ENCODE peak calls at places on chromosomes 1 and 21, in seven cellular contexts. M, O, P, B, Z, K and W are unnamed samples.

GRCh38 chr1:38207275-38207674 is 160.7 kb upstream of the POU3F1 start:
- DNase-seq in Z (no peak), P (no peak), K (no peak), B (no peak), M (no peak), O (no peak), W (no peak)

GRCh38 chr21:46455575-46456385 is 2.9 kb upstream of the DIP2A start:
- DNase-seq in P (peak), B (peak), K (no peak), Z (peak), M (no peak), O (no peak), W (peak)

GRCh38 chr1:89274431-89274857 is 1.8 kb upstream of the GBP5 start:
- DNase-seq in O (no peak), K (no peak), B (peak), P (no peak), M (no peak), Z (peak), W (peak)

GRCh38 chr1:2801535-2802291 is at the start of gene TTC34:
- DNase-seq in O (peak), Z (peak), K (no peak), M (no peak), B (no peak), P (no peak), W (no peak)

GRCh38 chr1:31063636-31064035 is 1.9 kb downstream of the PUM1 start:
- DNase-seq in K (no peak), M (no peak), B (peak), P (no peak), O (no peak), Z (peak), W (peak)

GRCh38 chr1:245153645-245154428 is 948 bp upstream of the KIF26B start:
- DNase-seq in Z (peak), K (peak), B (no peak), O (peak), P (peak), M (no peak), W (peak)

GRCh38 chr1:203046984-203047630 is 20.8 kb downstream of the PPFIA4 start:
- DNase-seq in P (no peak), Z (peak), B (peak), K (no peak), O (no peak), M (peak), W (peak)

GRCh38 chr1:15420853-15421465 is 11.3 kb downstream of the EFHD2 start:
- DNase-seq in P (no peak), O (no peak), Z (no peak), M (no peak), K (no peak), B (no peak), W (no peak)

GRCh38 chr1:94298861-94299260 is 61.5 kb upstream of the ARHGAP29 start:
- DNase-seq in M (no peak), Z (no peak), P (peak), O (no peak), B (no peak), K (no peak), W (no peak)

GRCh38 chr1:230166366-230167132 is 99.5 kb downstream of the GALNT2 start:
- DNase-seq in Z (no peak), O (no peak), P (peak), K (peak), B (no peak), M (no peak), W (no peak)

GRCh38 chr1:172167801-172168596 is 252.5 kb upstream of the C1orf105 start:
- DNase-seq in Z (peak), P (no peak), M (no peak), O (no peak), B (peak), K (no peak), W (peak)

GRCh38 chr1:1842360-1843146 is 48.3 kb downstream of the GNB1 start:
- DNase-seq in O (peak), B (no peak), K (no peak), P (no peak), Z (no peak), M (no peak), W (no peak)

GRCh38 chr1:58721247-58721820 is 21.5 kb upstream of the MYSM1 start:
- DNase-seq in K (no peak), O (no peak), M (no peak), Z (no peak), P (no peak), B (no peak), W (peak)

GRCh38 chr21:44437371-44437695 is 18.0 kb upstream of the LRRC3 start:
- DNase-seq in K (no peak), B (no peak), P (no peak), M (no peak), O (no peak), Z (no peak), W (no peak)

DNA sequence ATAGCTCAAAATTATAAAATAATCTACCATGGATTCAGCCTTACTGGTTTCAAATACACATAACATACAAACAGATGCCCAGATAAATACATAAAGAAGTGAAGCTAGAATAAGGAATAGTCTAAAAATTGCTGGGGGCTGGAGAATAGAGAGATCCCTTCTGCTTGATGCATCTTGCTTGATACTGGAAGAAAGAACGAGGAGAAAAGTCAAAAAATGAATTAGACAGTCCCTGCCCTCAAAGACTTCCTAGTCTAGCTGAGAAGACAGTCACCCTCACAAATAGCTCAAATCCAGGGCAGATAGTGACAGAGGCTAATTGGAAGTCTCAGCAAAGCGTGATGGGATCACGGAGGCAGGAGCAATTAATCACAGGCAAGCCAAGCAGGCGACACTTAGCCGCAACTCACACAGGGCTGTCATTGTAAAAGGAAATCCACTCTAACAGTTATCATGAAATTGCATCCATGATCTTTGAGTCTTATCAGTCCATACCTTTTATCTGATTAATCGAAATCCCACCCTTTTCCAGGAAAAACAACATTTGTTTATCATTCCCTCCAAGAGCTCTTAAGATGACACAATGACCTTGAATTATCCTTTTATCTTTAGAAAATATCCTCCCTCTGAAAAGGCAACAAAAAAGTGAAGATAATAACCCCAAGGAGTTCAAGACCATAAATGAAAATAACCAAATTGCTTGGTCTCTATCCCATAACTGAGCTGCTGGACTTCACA is 59.7 kb upstream of the TIAM1 start:
- DNase-seq in Z (no peak), M (no peak), K (no peak), B (no peak), P (no peak), O (no peak), W (no peak)
- H3K4me3 ChIP-seq in Z (no peak), M (no peak), K (no peak), B (no peak), P (no peak), O (no peak), W (no peak)

GRCh38 chr1:8343464-8344001 is 25.6 kb downstream of the SLC45A1 start:
- DNase-seq in P (no peak), B (peak), Z (peak), O (peak), M (peak), K (peak), W (peak)

GRCh38 chr1:8340456-8340855 is 22.5 kb downstream of the SLC45A1 start:
- DNase-seq in B (no peak), K (no peak), M (no peak), O (no peak), P (no peak), Z (no peak), W (no peak)

GRCh38 chr1:8343044-8343443 is 25.1 kb downstream of the SLC45A1 start:
- DNase-seq in Z (no peak), O (no peak), B (no peak), P (no peak), K (peak), M (no peak), W (no peak)

GRCh38 chr1:8344893-8345507 is 27.1 kb downstream of the SLC45A1 start:
- DNase-seq in B (no peak), O (no peak), K (no peak), M (no peak), Z (no peak), P (no peak), W (no peak)

GRCh38 chr1:8342325-8342724 is 24.4 kb downstream of the SLC45A1 start:
- DNase-seq in Z (no peak), O (no peak), P (no peak), M (no peak), B (peak), K (peak), W (no peak)
- TF ChIP-seq CTCF in Z (no peak), O (no peak), P (peak), M (no peak), B (no peak), K (no peak), W (no peak)

DNA sequence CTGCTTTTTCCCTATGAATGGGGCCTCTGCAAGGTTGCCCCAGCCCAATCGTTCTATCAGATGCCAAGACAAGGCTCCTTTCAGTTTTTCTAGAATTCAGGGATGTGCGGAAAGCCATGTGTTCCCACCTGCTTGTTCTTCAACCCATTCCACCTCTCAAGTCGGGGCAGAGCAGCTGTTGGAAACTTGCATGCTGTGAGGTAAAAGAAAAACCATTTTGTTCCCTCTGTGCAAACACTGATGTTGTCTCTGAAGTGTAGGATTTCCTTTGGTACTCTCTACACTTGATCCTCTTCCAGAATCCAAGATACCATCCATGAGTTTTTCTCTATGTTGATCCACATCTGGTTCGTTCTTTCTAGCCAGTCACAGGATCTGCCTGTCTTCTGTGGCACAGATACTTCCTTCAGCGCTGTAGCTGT is 7.3 kb downstream of the IER5 start:
- DNase-seq in M (no peak), Z (no peak), O (no peak), K (no peak), B (no peak), P (no peak), W (no peak)
- H3K4me3 ChIP-seq in M (no peak), Z (no peak), O (no peak), K (no peak), B (no peak), P (peak), W (no peak)

GRCh38 chr1:226476066-226476465 is 68.2 kb upstream of the PARP1 start:
- DNase-seq in B (no peak), K (no peak), O (no peak), M (no peak), P (no peak), Z (no peak), W (no peak)

GRCh38 chr1:226473325-226473724 is 65.4 kb upstream of the PARP1 start:
- DNase-seq in P (no peak), M (no peak), O (no peak), B (no peak), K (no peak), Z (no peak), W (no peak)

GRCh38 chr1:226475112-226475511 is 67.2 kb upstream of the PARP1 start:
- DNase-seq in M (no peak), O (no peak), K (no peak), P (no peak), Z (no peak), B (no peak), W (no peak)

GRCh38 chr1:226474041-226474440 is 66.1 kb upstream of the PARP1 start:
- DNase-seq in Z (no peak), K (no peak), M (no peak), B (no peak), P (no peak), O (no peak), W (no peak)

DNA sequence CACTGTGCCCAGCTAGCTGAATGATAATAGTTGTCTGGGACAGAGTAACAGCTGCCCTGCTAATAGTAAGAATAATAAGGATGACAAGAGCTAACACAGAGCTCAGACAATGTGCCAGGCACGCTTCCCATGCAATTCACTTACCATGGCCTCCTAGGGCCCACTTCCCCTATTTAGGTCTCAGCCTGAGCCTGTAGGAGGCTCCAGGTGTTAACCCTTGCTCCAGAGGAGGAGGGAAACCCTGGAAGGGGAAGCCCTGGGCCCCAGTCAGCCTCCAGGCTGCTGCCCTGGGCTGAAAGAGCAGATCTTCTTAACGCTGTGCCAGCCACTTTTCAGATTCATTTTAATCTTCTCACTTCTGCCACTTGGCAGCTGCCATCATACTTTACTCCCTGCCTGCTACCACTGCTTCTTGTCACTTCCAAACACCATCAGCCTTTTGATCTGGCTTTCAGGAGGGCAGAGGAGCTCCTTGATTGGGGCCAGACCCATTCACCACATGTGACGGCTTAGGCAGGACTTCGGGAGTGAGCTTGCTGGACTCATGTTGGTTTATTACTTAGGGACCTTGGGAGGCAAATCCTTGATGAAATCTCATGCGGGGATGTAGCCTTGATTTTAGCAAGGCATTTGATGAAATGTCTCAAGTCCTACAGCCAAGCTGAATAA is 66.7 kb upstream of the PARP1 start:
- DNase-seq in Z (no peak), M (no peak), O (no peak), B (no peak), K (no peak), P (no peak), W (no peak)
- TF ChIP-seq CTCF in Z (no peak), M (no peak), O (no peak), B (no peak), K (no peak), P (no peak), W (no peak)

GRCh38 chr1:160521554-160521953 is 1.5 kb downstream of the SLAMF6 start:
- DNase-seq in B (no peak), Z (no peak), K (no peak), M (no peak), O (no peak), P (no peak), W (no peak)

GRCh38 chr1:160520999-160521398 is 2.1 kb downstream of the SLAMF6 start:
- DNase-seq in K (no peak), P (no peak), Z (no peak), B (no peak), O (no peak), M (no peak), W (no peak)

GRCh38 chr1:160522622-160523345 is at the start of gene SLAMF6:
- DNase-seq in K (no peak), P (no peak), O (peak), B (no peak), M (no peak), Z (no peak), W (no peak)

GRCh38 chr1:160520582-160520981 is 2.5 kb downstream of the SLAMF6 start:
- DNase-seq in O (no peak), M (no peak), B (no peak), Z (peak), K (no peak), P (no peak), W (peak)

GRCh38 chr1:160522136-160522535 is 919 bp downstream of the SLAMF6 start:
- DNase-seq in M (no peak), Z (no peak), K (no peak), B (no peak), P (no peak), O (no peak), W (no peak)
- H3K4me3 ChIP-seq in M (no peak), Z (no peak), K (no peak), B (no peak), P (no peak), O (peak), W (no peak)

DNA sequence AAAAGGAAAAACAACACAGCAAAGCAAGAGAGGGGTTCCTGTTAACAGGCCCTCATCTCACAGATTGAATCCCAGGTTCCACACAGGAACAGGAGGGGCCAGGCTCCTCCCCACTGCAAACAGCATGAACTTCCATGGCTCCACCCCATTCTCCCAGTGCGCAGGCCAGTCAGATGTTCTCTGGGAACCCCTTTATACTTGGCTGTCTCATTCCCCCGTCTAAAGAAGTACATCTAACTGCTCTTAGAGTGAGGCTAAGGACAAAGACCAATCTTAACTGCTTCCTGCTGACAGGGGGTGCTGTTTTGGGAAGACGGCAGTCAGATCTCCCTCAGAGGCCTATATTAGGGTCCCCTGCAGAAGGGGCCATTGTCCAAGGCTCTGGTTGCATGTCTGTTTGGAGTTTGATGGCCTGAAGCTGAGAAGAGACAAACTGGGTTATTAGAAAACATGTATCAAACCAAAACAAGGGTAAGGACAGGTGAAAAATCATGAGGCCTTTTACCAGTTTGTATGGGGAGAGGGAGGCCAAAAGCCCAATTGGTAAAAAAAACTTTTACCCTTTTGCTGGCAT is 10.5 kb upstream of the NASP start:
- DNase-seq in K (peak), B (no peak), M (no peak), P (no peak), Z (no peak), O (no peak), W (no peak)
- TF ChIP-seq CTCF in K (no peak), B (no peak), M (no peak), P (no peak), Z (no peak), O (no peak), W (no peak)